ENCODE peak calls at places on chromosomes 11 and 22, in ten cellular contexts. A is AG09319, V is T-helper 9 cell, Q is RWPE1, H is kidney epithelial cell, G is ecto neural progenitor cell, Y is GM20000, I is SJSA1, J is T47D, W is HCEC 1CT. B is an unnamed sample.

GRCh38 chr11:2150206-2150847 is 10.7 kb downstream of the INS start:
- DNase-seq in I (no peak), J (peak; percentile 50), H (no peak), V (no peak), G (no peak), A (peak; percentile 40), Q (no peak), Y (no peak), W (peak; percentile 42), B (peak; percentile 29)

GRCh38 chr11:45264839-45265515 is 21.2 kb downstream of the SYT13 start:
- DNase-seq in Y (no peak), I (peak; percentile 81), Q (peak; percentile 85), W (peak; percentile 65), H (peak; percentile 87), J (peak; percentile 25), A (no peak), V (no peak), G (no peak), B (peak; percentile 64)

GRCh38 chr11:126307706-126308105 is 3.8 kb downstream of the DCPS start:
- DNase-seq in H (no peak), W (peak; percentile 26), G (no peak), A (no peak), I (no peak), V (no peak), Y (no peak), Q (no peak), J (peak; percentile 69), B (no peak)

GRCh38 chr11:61023086-61024035 is 51.9 kb downstream of the CD6 start:
- DNase-seq in W (no peak), J (no peak), Y (no peak), G (no peak), I (no peak), Q (no peak), V (peak; percentile 50), A (no peak), H (no peak), B (no peak)

GRCh38 chr22:50171319-50171964 is 911 bp downstream of the PANX2 start:
- DNase-seq in I (no peak), J (no peak), G (no peak), Q (no peak), H (no peak), W (no peak), A (no peak), V (no peak), Y (no peak), B (no peak)

GRCh38 chr22:49294656-49295464 is 532.8 kb downstream of the BRD1 start:
- DNase-seq in A (no peak), V (no peak), H (no peak), W (no peak), G (peak; percentile 26), Y (no peak), J (no peak), I (peak; percentile 33), Q (no peak), B (no peak)

GRCh38 chr22:47038206-47038835 is 275.9 kb downstream of the TBC1D22A start:
- DNase-seq in I (no peak), Y (no peak), Q (no peak), W (no peak), A (no peak), V (no peak), H (no peak), G (no peak), J (no peak), B (no peak)

GRCh38 chr11:124085583-124085982 is 29.7 kb upstream of the VWA5A start:
- DNase-seq in A (no peak), W (peak; percentile 40), V (no peak), J (peak; percentile 23), H (no peak), I (no peak), Q (peak; percentile 8), Y (no peak), G (no peak), B (no peak)

GRCh38 chr11:124577664-124578427 is 8.0 kb downstream of the OR8A1 start:
- DNase-seq in A (no peak), Y (no peak), I (no peak), V (no peak), H (no peak), J (no peak), G (no peak), W (no peak), Q (no peak), B (no peak)

GRCh38 chr22:46259374-46259773 is 3.8 kb downstream of the PKDREJ start:
- DNase-seq in A (no peak), W (no peak), I (no peak), G (no peak), H (no peak), V (no peak), Q (no peak), J (no peak), Y (no peak), B (no peak)

GRCh38 chr22:39309364-39309861 is 10.0 kb downstream of the RPL3 start:
- DNase-seq in V (no peak), W (peak; percentile 15), J (no peak), H (no peak), Q (peak; percentile 74), A (no peak), I (no peak), G (no peak), Y (no peak), B (no peak)

GRCh38 chr11:31199403-31199802 is 170.1 kb downstream of the DCDC1 start:
- DNase-seq in W (no peak), Y (no peak), J (no peak), V (no peak), A (no peak), I (no peak), G (no peak), Q (no peak), H (no peak), B (no peak)

GRCh38 chr22:39574779-39575551 is 4.4 kb downstream of the CACNA1I start:
- DNase-seq in G (no peak), I (peak; percentile 93), Q (peak; percentile 84), A (peak; percentile 16), Y (no peak), H (peak; percentile 90), J (no peak), V (no peak), W (peak; percentile 87), B (peak; percentile 21)

GRCh38 chr22:49087163-49087562 is 740.5 kb downstream of the BRD1 start:
- DNase-seq in Q (no peak), G (no peak), I (no peak), H (no peak), J (no peak), Y (no peak), W (no peak), V (no peak), A (no peak), B (no peak)

GRCh38 chr11:127574528-127574927 is 574.0 kb upstream of the KIRREL3 start:
- DNase-seq in H (no peak), J (no peak), G (no peak), W (no peak), Y (no peak), V (no peak), Q (no peak), A (no peak), I (no peak), B (no peak)

GRCh38 chr11:95152878-95153856 is 63.5 kb downstream of the ENDOD1 start:
- DNase-seq in Q (no peak), I (no peak), Y (peak; percentile 32), V (no peak), H (no peak), A (no peak), J (no peak), W (no peak), G (no peak), B (no peak)

B was measured in AG09309.